ENCODE peak calls at places on chromosomes 16 and 17, in eight cellular contexts. A is mammary epithelial cell, P is fibroblast of lung, M is HCT116, G is neural progenitor cell, Z is K562, I is hepatocyte, Y is HepG2. T is an unnamed sample. For H3K79me2, the result is how much of the 10 kb centered on the place peaks cover.

GRCh38 chr17:80949451-80950421 is 41.9 kb upstream of the CHMP6 start:
- DNase-seq in Z (no peak), G (peak), P (no peak), A (no peak), M (no peak), Y (no peak), I (no peak), T (no peak)

GRCh38 chr16:83068686-83069085 is 441.9 kb downstream of the CDH13 start:
- DNase-seq in Z (no peak), G (no peak), Y (no peak), P (peak), I (no peak), M (no peak), A (no peak), T (no peak)

GRCh38 chr16:69283851-69284250 is 27.3 kb upstream of the VPS4A start:
- DNase-seq in P (no peak), A (no peak), Z (no peak), M (no peak), Y (peak), G (no peak), I (no peak), T (no peak)

GRCh38 chr17:70172921-70173320 is 3.6 kb downstream of the KCNJ2 start:
- DNase-seq in G (no peak), M (no peak), A (no peak), Z (no peak), Y (no peak), I (no peak), P (peak), T (peak)

GRCh38 chr16:50253511-50253903 is 12.8 kb upstream of the ADCY7 start:
- DNase-seq in Y (no peak), P (no peak), M (no peak), I (no peak), A (no peak), G (no peak), Z (no peak), T (no peak)

GRCh38 chr17:81481011-81481799 is 31.4 kb downstream of the ACTG1 start:
- DNase-seq in P (peak), Y (no peak), Z (peak), M (no peak), G (peak), A (no peak), I (peak), T (no peak)

GRCh38 chr16:5010576-5011329 is 23.0 kb downstream of the NAGPA start:
- DNase-seq in A (no peak), P (no peak), M (no peak), I (no peak), G (peak), Z (no peak), Y (peak), T (no peak)

GRCh38 chr16:78297066-78297666 is 197.7 kb downstream of the WWOX start:
- DNase-seq in G (no peak), Y (peak), I (peak), A (no peak), Z (no peak), M (no peak), P (peak), T (no peak)

GRCh38 chr17:49557204-49558024 is 18.3 kb upstream of the NXPH3 start:
- DNase-seq in M (peak), Z (peak), G (peak), Y (peak), A (peak), I (peak), P (peak), T (peak)

GRCh38 chr16:75294773-75295172 is 43.3 kb upstream of the BCAR1 start:
- DNase-seq in P (no peak), M (no peak), G (no peak), Y (no peak), A (no peak), Z (no peak), I (no peak), T (no peak)

GRCh38 chr16:85998868-85999729 is 100.1 kb downstream of the IRF8 start:
- DNase-seq in I (no peak), G (no peak), P (no peak), M (no peak), A (peak), Y (no peak), Z (no peak), T (no peak)

GRCh38 chr16:22664561-22664997 is 149.4 kb upstream of the HS3ST2 start:
- DNase-seq in Z (no peak), M (no peak), P (no peak), G (no peak), A (no peak), Y (no peak), I (no peak), T (no peak)

GRCh38 chr17:50323060-50323459 is 22.9 kb upstream of the XYLT2 start:
- DNase-seq in G (no peak), I (no peak), Z (no peak), P (no peak), A (no peak), Y (no peak), M (no peak), T (no peak)

GRCh38 chr16:56344518-56345405 is 80.6 kb downstream of the AMFR start:
- DNase-seq in A (no peak), G (no peak), M (no peak), I (no peak), Z (no peak), Y (no peak), P (no peak), T (peak)

GRCh38 chr17:76432712-76433336 is 20.1 kb downstream of the UBE2O start:
- DNase-seq in I (no peak), Y (peak), A (no peak), M (peak), Z (no peak), G (peak), P (no peak), T (no peak)

GRCh38 chr17:16342979-16343378 is 10.3 kb downstream of the CENPV start:
- DNase-seq in M (no peak), Z (no peak), Y (no peak), I (no peak), G (no peak), A (no peak), P (peak), T (no peak)

GRCh38 chr17:42525221-42525620 is 10.8 kb upstream of the NAGLU start:
- DNase-seq in I (no peak), A (peak), G (no peak), M (no peak), Y (no peak), P (peak), Z (no peak), T (no peak)

GRCh38 chr16:58299757-58300349 is 5.0 kb upstream of the PRSS54 start:
- DNase-seq in M (peak), Z (peak), A (peak), G (peak), P (peak), Y (peak), I (peak), T (peak)

GRCh38 chr17:18246880-18247612 is 11.5 kb downstream of the FLII start:
- DNase-seq in G (peak), A (peak), M (no peak), Z (peak), I (peak), P (peak), Y (no peak), T (peak)

GRCh38 chr16:90031931-90032663 is 12.8 kb upstream of the DBNDD1 start:
- DNase-seq in Y (no peak), I (no peak), A (no peak), Z (no peak), G (no peak), M (no peak), P (peak), T (no peak)

GRCh38 chr16:82524939-82525338 is 101.8 kb upstream of the CDH13 start:
- DNase-seq in G (no peak), P (no peak), A (no peak), M (no peak), I (no peak), Z (no peak), Y (peak), T (no peak)

GRCh38 chr17:57808882-57809281 is 41.0 kb downstream of the MRPS23 start:
- DNase-seq in G (no peak), P (no peak), A (no peak), Y (no peak), I (no peak), M (no peak), Z (no peak), T (no peak)

GRCh38 chr16:12680531-12680930 is 123.2 kb downstream of the CPPED1 start:
- DNase-seq in P (no peak), Y (no peak), Z (no peak), G (no peak), M (no peak), A (no peak), I (no peak), T (no peak)

GRCh38 chr16:10961231-10961630 is 16.9 kb downstream of the CLEC16A start:
- DNase-seq in Z (no peak), I (peak), A (peak), Y (no peak), P (peak), M (no peak), G (no peak), T (no peak)

GRCh38 chr16:15857779-15858560 is 1.1 kb upstream of the MYH11 start:
- DNase-seq in M (no peak), G (peak), A (no peak), Y (no peak), P (peak), Z (no peak), I (peak), T (no peak)
- TF ChIP-seq EZH2 in M (no peak), G (no peak), A (peak), Y (no peak), P (peak), Z (no peak), I (no peak), T (no peak)

GRCh38 chr17:31321481-31321880 is at the start of gene EVI2A:
- DNase-seq in G (peak), P (peak), Z (peak), I (no peak), A (peak), M (no peak), Y (no peak), T (no peak)
- H3K79me2 ChIP-seq in G (under half), P (under half), Z (under half), I (under half), A (under half), M (under half), Y (under half), T (under half)

DNA sequence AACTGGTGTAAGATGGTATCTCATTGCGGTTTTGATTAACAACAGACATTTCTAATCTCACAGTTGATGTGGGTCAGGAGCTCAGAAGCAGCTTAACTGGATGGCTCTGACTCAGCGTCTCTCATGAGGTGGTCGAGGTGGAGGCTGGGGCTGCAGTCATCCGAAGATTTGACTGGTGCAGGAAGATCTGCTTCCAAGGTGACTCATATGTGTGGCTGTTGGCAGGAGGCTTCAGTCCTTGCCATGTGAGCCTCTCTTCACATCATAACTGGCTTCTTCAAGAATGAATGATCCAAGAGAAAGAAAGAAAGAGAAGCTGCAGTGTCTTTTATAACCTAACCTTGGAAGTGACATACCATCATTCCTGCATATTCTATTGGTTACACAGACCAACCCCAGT is 376.1 kb downstream of the SEC14L1 start:
- DNase-seq in M (no peak), Z (no peak), G (no peak), I (no peak), P (peak), A (peak), Y (no peak), T (no peak)
- TF ChIP-seq EZH2 in M (no peak), Z (no peak), G (no peak), I (no peak), P (no peak), A (no peak), Y (no peak), T (no peak)

DNA sequence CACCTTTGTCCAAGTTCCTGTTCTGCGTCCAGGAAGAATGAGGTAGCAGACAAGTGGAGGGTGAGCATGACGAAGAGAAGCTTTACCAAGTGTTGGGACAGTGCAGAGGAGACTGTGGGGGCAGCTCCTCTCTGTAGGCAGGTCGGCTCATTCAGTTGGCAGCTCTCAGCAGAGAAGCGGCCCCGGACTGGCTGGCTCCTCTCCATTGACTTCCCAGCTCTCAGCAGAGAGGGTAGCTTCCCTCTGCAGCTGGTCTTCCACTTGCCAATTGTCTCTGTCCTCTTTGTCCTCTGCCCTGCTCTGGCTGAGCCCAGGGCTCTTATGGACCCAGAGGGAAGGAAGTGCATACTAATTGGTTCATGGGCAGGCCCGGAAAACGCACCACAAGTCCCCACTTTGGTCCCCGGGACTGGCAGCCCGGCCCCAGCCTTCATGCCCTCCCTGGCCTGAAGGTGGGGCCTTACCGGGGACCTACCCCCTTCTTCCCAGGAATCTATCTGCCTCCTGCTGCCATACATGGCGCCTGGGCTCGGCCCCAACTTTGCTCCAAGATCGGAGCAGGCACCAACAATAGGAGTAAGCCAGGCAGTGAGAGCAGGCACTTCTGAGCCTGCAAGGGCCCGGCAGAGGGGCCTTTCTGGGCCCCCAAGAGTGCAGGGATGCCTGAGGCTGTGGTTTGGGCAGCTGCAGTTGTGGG is 10.1 kb downstream of the KCTD5 start:
- DNase-seq in G (peak), Z (no peak), P (peak), A (no peak), Y (no peak), I (no peak), M (no peak), T (no peak)
- H3K79me2 ChIP-seq in G (under half), Z (under half), P (under half), A (half or more), Y (under half), I (under half), M (under half), T (under half)

GRCh38 chr16:700684-701584 is 4.7 kb downstream of the FBXL16 start:
- DNase-seq in A (no peak), P (no peak), Y (no peak), M (no peak), G (peak), Z (peak), I (peak), T (no peak)
- TF ChIP-seq EZH2 in A (peak), P (peak), Y (peak), M (no peak), G (peak), Z (no peak), I (peak), T (no peak)

GRCh38 chr16:68126395-68126794 is 41.2 kb downstream of the NFATC3 start:
- DNase-seq in G (no peak), A (no peak), I (no peak), M (no peak), Y (no peak), Z (no peak), P (no peak), T (no peak)
- H3K79me2 ChIP-seq in G (half or more), A (under half), I (half or more), M (under half), Y (half or more), Z (half or more), P (under half), T (under half)

T was measured in PC-9.